ENCODE peak calls at places on chromosomes 3 and 15, in four cellular contexts. C is tibial artery, K is mesothelial cell of epicardium, V is cardiac fibroblast. R is an unnamed sample.

GRCh38 chr3:171760475-171760874 is 49.8 kb downstream of the PLD1 start:
- DNase-seq in C (no peak), K (no peak), V (no peak), R (no peak)

GRCh38 chr15:74543583-74543982 is 2.6 kb downstream of the ARID3B start:
- DNase-seq in C (no peak), K (no peak), V (no peak), R (no peak)

GRCh38 chr3:83934208-83935150 is 1024.3 kb upstream of the CADM2 start:
- DNase-seq in C (no peak), K (no peak), V (no peak), R (no peak)

GRCh38 chr3:196320110-196320509 is 2.1 kb upstream of the DYNLT2B start:
- DNase-seq in C (no peak), K (no peak), V (no peak), R (no peak)

GRCh38 chr3:127606086-127606805 is 8.0 kb downstream of the MCM2 start:
- DNase-seq in C (no peak), K (no peak), V (no peak), R (no peak)

GRCh38 chr3:192467230-192468186 is 259.8 kb downstream of the FGF12 start:
- DNase-seq in C (no peak), K (peak), V (peak), R (peak)

GRCh38 chr3:172595648-172596393 is 72.6 kb upstream of the TNFSF10 start:
- DNase-seq in C (no peak), K (no peak), V (peak), R (no peak)

GRCh38 chr3:130601662-130602061 is 84.7 kb downstream of the COL6A6 start:
- DNase-seq in C (no peak), K (no peak), V (no peak), R (no peak)

GRCh38 chr15:64046347-64047153 is at the start of gene DAPK2:
- DNase-seq in C (peak), K (peak), V (peak), R (peak)

GRCh38 chr3:184314700-184315505 is 497 bp downstream of the EIF4G1 start:
- DNase-seq in C (peak), K (peak), V (peak), R (peak)

GRCh38 chr15:53288542-53288941 is 470.9 kb downstream of the WDR72 start:
- DNase-seq in C (no peak), K (no peak), V (no peak), R (no peak)

GRCh38 chr3:143389388-143389787 is 269.8 kb downstream of the CHST2 start:
- DNase-seq in C (no peak), K (no peak), V (no peak), R (no peak)

GRCh38 chr3:101148001-101148400 is 154.8 kb upstream of the ABI3BP start:
- DNase-seq in C (no peak), K (no peak), V (no peak), R (no peak)

GRCh38 chr15:74500401-74500800 is 39.4 kb upstream of the UBL7 start:
- DNase-seq in C (no peak), K (no peak), V (no peak), R (no peak)

GRCh38 chr15:39213385-39213840 is 367.5 kb upstream of the THBS1 start:
- DNase-seq in C (no peak), K (peak), V (peak), R (peak)

GRCh38 chr3:36132214-36132613 is 248.1 kb upstream of the STAC start:
- DNase-seq in C (no peak), K (no peak), V (no peak), R (no peak)

GRCh38 chr3:124429129-124429815 is 301.0 kb upstream of the UMPS start:
- DNase-seq in C (no peak), K (no peak), V (peak), R (no peak)

GRCh38 chr3:151146071-151146730 is 56.8 kb downstream of the GPR171 start:
- DNase-seq in C (peak), K (peak), V (peak), R (peak)

GRCh38 chr3:184234224-184234623 is 4.8 kb downstream of the VWA5B2 start:
- DNase-seq in C (no peak), K (no peak), V (peak), R (peak)

GRCh38 chr3:197680955-197681521 is 55.7 kb downstream of the RUBCN start:
- DNase-seq in C (no peak), K (no peak), V (no peak), R (no peak)

GRCh38 chr3:69359339-69359893 is 26.5 kb downstream of the FRMD4B start:
- DNase-seq in C (no peak), K (no peak), V (no peak), R (no peak)

GRCh38 chr3:169186596-169186995 is 476.9 kb downstream of the MECOM start:
- DNase-seq in C (no peak), K (no peak), V (no peak), R (no peak)

DNA sequence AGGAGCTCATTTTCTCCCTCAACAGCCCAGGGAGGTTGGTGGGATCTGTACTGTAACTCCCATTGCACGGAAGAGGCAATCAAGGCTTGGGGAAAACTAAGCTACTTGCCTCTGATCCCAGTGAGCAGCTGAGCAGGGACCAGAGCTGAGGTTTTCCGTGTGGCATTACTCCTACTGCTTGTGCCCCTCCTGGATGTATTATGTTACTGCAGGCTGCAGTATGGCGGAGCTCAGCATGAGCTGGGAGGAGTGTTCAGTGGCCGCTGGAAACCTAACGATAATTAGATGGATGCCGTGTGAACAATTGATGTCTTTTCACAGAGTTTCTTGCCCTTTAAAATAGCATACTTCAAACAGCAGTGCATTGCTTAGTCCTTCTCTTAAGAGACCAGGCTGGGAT is 2.0 kb upstream of the TPRG1 start:
- DNase-seq in C (no peak), K (no peak), V (no peak), R (no peak)
- TF ChIP-seq CTCF in C (no peak), K (no peak), V (peak), R (no peak)

GRCh38 chr3:126104742-126105605 is 21.1 kb upstream of the SLC41A3 start:
- DNase-seq in C (peak), K (peak), V (no peak), R (no peak)

GRCh38 chr3:126103121-126104027 is 19.4 kb upstream of the SLC41A3 start:
- DNase-seq in C (no peak), K (peak), V (no peak), R (no peak)

GRCh38 chr3:126105691-126106187 is 21.8 kb upstream of the SLC41A3 start:
- DNase-seq in C (peak), K (peak), V (no peak), R (no peak)

GRCh38 chr3:126102530-126102951 is 18.6 kb upstream of the SLC41A3 start:
- DNase-seq in C (peak), K (peak), V (peak), R (no peak)

GRCh38 chr3:126104028-126104635 is 20.2 kb upstream of the SLC41A3 start:
- DNase-seq in C (no peak), K (peak), V (no peak), R (peak)
- TF ChIP-seq CTCF in C (no peak), K (no peak), V (no peak), R (no peak)

GRCh38 chr15:26842391-26842790 is 24.5 kb upstream of the GABRA5 start:
- DNase-seq in C (no peak), K (no peak), V (no peak), R (no peak)

GRCh38 chr15:26841941-26842340 is 24.9 kb upstream of the GABRA5 start:
- DNase-seq in C (no peak), K (no peak), V (no peak), R (no peak)

GRCh38 chr15:26841514-26841913 is 25.3 kb upstream of the GABRA5 start:
- DNase-seq in C (no peak), K (no peak), V (no peak), R (no peak)

GRCh38 chr15:26844901-26845300 is 22.0 kb upstream of the GABRA5 start:
- DNase-seq in C (no peak), K (no peak), V (no peak), R (no peak)

GRCh38 chr15:26838742-26839460 is 28.0 kb upstream of the GABRA5 start:
- DNase-seq in C (no peak), K (no peak), V (no peak), R (no peak)
- TF ChIP-seq CTCF in C (no peak), K (peak), V (peak), R (peak)

DNA sequence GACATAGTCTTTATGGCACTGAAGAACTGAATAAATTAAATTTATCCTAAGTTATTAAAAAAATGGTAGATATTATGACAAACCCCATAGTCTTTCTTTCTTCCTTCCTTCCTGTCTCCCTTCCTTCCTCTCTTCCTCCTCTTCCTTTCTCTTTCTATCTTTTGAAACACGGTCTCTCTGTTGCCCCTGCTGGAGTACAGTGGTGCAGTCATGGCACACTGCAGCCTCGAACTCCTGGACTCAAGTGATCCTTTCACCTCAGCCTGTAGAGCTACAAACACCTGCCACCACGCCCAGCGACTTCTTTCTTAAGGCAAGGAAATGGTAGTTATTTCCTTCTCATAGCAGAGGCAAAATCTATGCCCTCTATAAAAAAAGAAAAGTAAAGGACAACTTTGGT is 354.6 kb downstream of the GAP43 start:
- DNase-seq in C (no peak), K (no peak), V (no peak), R (no peak)
- TF ChIP-seq CTCF in C (no peak), K (no peak), V (no peak), R (no peak)

GRCh38 chr3:159818399-159818798 is 170.2 kb upstream of the IL12A start:
- DNase-seq in C (no peak), K (no peak), V (no peak), R (peak)
- TF ChIP-seq CTCF in C (no peak), K (no peak), V (no peak), R (no peak)

DNA sequence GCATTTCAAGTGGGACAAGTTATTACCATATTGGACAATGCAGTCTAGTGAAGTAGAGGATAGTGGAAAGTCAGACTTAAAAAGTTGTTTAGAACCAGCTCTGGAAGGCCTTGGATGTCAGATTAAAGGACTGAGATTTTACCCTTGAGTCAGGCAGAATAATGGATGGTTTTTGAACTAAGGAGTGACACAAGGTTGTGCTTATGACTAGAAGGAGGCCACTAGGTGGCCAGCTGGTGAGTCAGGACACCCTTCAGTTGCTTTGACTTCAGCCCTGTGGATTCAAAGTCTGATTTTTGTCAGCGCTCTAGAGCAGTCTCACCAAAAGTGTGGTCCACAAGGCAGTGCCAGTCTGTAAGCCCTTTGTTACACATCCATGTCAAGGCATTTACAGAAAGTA is 3.8 kb upstream of the GABPB1 start:
- DNase-seq in C (no peak), K (no peak), V (peak), R (no peak)
- TF ChIP-seq CTCF in C (no peak), K (peak), V (peak), R (no peak)

GRCh38 chr3:42801784-42802183 is 2.5 kb downstream of the HIGD1A start:
- DNase-seq in C (no peak), K (no peak), V (no peak), R (no peak)

GRCh38 chr3:42802876-42803799 is 1.2 kb downstream of the HIGD1A start:
- DNase-seq in C (no peak), K (peak), V (peak), R (no peak)

GRCh38 chr3:42804831-42805821 is 836 bp upstream of the HIGD1A start:
- DNase-seq in C (peak), K (no peak), V (peak), R (peak)

GRCh38 chr3:42803800-42804112 is 534 bp downstream of the HIGD1A start:
- DNase-seq in C (no peak), K (no peak), V (peak), R (peak)

GRCh38 chr3:42804113-42804830 is at the start of gene HIGD1A:
- DNase-seq in C (peak), K (peak), V (peak), R (peak)
- TF ChIP-seq CTCF in C (no peak), K (no peak), V (no peak), R (no peak)

GRCh38 chr15:44028349-44028748 is 166.7 kb downstream of the FRMD5 start:
- DNase-seq in C (no peak), K (no peak), V (no peak), R (no peak)

GRCh38 chr15:44029003-44029402 is 166.1 kb downstream of the FRMD5 start:
- DNase-seq in C (no peak), K (no peak), V (peak), R (no peak)

GRCh38 chr15:44023176-44023575 is 171.9 kb downstream of the FRMD5 start:
- DNase-seq in C (no peak), K (no peak), V (peak), R (no peak)
- TF ChIP-seq CTCF in C (no peak), K (no peak), V (peak), R (no peak)